ENCODE peak calls at places on chromosomes 13 and 19, in four cellular contexts. M is heart left ventricle; R is effector memory CD4-positive, alpha-beta T cell; Q is neural progenitor cell. X is an unnamed sample. For H3K27me3, the result is how much of the 10 kb centered on the place peaks cover.

GRCh38 chr19:14434157-14434501 is 1.0 kb downstream of the PKN1 start:
- DNase-seq in Q (no peak), R (peak), M (no peak), X (no peak)

GRCh38 chr19:33214621-33215020 is 11.0 kb downstream of the SLC7A10 start:
- DNase-seq in R (no peak), Q (peak), M (no peak), X (no peak)

GRCh38 chr19:39736088-39736487 is 1.7 kb downstream of the CLC start:
- DNase-seq in Q (no peak), R (no peak), M (no peak), X (no peak)

GRCh38 chr13:113393226-113393571 is 29.3 kb upstream of the GRTP1 start:
- DNase-seq in Q (no peak), R (no peak), M (no peak), X (no peak)

GRCh38 chr19:43467730-43468129 is 2.3 kb upstream of the LYPD3 start:
- DNase-seq in R (no peak), M (no peak), Q (no peak), X (no peak)

GRCh38 chr19:8638078-8638619 is 7.7 kb downstream of the NFILZ start:
- DNase-seq in Q (no peak), M (peak), R (no peak), X (no peak)

GRCh38 chr19:49677901-49678674 is 1.0 kb downstream of the PRMT1 start:
- DNase-seq in M (peak), Q (peak), R (peak), X (peak)

GRCh38 chr19:5969476-5969875 is 8.5 kb downstream of the RANBP3 start:
- DNase-seq in Q (no peak), R (no peak), M (no peak), X (no peak)

GRCh38 chr13:59337070-59337469 is 826.7 kb downstream of the DIAPH3 start:
- DNase-seq in Q (no peak), M (peak), R (no peak), X (no peak)

GRCh38 chr13:62837895-62838294 is 1422.2 kb upstream of the PCDH20 start:
- DNase-seq in Q (no peak), M (no peak), R (no peak), X (no peak)

GRCh38 chr13:39102981-39103490 is 64.8 kb downstream of the NHLRC3 start:
- DNase-seq in R (no peak), M (no peak), Q (no peak), X (no peak)

GRCh38 chr19:40717880-40718773 is 1.2 kb downstream of the ITPKC start:
- DNase-seq in R (no peak), M (no peak), Q (peak), X (no peak)

GRCh38 chr13:40993987-40994386 is 25.1 kb downstream of the ELF1 start:
- DNase-seq in M (no peak), Q (no peak), R (no peak), X (no peak)

GRCh38 chr13:44908266-44908665 is 81.0 kb downstream of the NUFIP1 start:
- DNase-seq in Q (no peak), M (no peak), R (no peak), X (no peak)

GRCh38 chr19:5694952-5695648 is 5.0 kb downstream of the RPL36 start:
- DNase-seq in Q (no peak), M (no peak), R (no peak), X (no peak)

GRCh38 chr19:4847190-4847973 is 15.9 kb upstream of the TICAM1 start:
- DNase-seq in R (no peak), Q (no peak), M (no peak), X (no peak)

GRCh38 chr13:85091835-85092234 is 707.4 kb downstream of the SLITRK6 start:
- DNase-seq in M (no peak), Q (no peak), R (no peak), X (no peak)

GRCh38 chr19:14459703-14460102 is 15.5 kb downstream of the PTGER1 start:
- DNase-seq in M (no peak), R (no peak), Q (no peak), X (no peak)

GRCh38 chr13:110287031-110287828 is 19.7 kb downstream of the COL4A1 start:
- DNase-seq in Q (no peak), M (no peak), R (no peak), X (no peak)

GRCh38 chr19:3346677-3347353 is 19.6 kb upstream of the NFIC start:
- DNase-seq in R (no peak), Q (no peak), M (peak), X (no peak)

DNA sequence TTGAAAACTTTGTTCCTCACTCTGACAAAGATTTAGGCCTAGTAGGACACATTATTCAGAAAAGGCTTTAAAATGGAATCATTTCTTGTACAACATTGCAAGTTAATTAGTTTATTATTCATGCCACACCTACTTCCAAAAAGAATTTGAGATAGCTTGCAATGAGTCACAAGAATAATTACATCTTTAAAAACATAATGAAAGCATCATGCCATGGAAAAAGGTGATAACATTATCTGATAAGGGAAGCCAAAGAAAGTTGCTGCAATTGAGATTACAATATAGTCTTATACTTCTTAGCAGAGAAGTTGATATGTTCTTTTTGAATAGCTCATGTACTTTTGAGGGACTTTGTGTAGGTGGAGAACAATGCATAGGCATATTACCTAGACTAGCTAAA is 474.3 kb downstream of the KLF5 start:
- DNase-seq in M (no peak), R (no peak), Q (no peak), X (no peak)
- H3K27ac ChIP-seq in M (no peak), R (no peak), Q (no peak), X (no peak)

DNA sequence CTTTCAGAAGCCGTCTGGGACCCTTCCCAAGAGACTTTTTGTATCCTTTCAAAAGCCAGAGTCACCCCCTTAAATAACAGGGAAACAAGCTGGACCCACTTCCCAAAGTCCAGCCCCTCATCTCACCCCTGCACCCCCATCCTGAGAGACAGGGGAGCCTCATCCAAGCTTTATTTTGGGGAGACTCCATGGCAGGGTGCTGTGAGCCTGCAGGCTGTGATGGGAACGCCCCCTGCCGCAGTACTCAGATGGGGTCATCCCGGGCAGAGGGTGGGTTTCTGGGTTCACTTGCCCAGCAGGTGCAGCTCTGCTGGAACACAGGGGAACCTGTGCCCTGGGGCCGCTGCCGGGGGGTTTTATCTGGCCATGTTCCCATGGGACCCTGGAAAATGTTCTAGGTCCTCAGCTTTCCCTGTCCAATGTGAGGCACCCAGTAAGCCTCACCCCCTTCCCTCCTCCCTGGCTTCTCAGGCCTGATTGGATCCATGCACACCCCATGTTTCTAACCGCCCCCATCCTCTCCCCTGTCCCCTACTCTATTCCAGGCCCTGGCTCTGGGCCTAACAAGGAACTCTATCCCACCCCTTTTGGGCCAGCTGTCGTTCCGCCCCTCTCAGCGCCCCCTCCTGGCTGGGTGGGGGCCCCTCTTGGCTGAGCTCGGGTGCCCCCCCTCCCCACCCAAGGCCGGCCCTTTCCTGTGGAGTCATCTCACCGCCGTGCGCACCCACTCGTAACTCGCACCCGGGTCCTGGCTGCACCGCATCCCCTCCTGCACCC is 1.0 kb downstream of the HIF3A start:
- DNase-seq in Q (peak), R (no peak), M (peak), X (no peak)
- H3K27me3 ChIP-seq in Q (under half), R (under half), M (under half), X (under half)

GRCh38 chr19:29418106-29418684 is 107.6 kb upstream of the VSTM2B start:
- DNase-seq in Q (peak), M (no peak), R (no peak), X (no peak)
- H3K4me3 ChIP-seq in Q (no peak), M (no peak), R (no peak), X (no peak)

GRCh38 chr19:10189631-10190425 is 4.9 kb downstream of the DNMT1 start:
- DNase-seq in R (no peak), Q (no peak), M (no peak), X (no peak)
- H3K27ac ChIP-seq in R (no peak), Q (no peak), M (no peak), X (no peak)

GRCh38 chr13:18628428-18628827 is 553.2 kb downstream of the TUBA3C start:
- DNase-seq in R (no peak), M (no peak), Q (no peak), X (no peak)
- H3K27me3 ChIP-seq in R (under half), M (under half), Q (under half), X (under half)

GRCh38 chr13:57212989-57213388 is 46.0 kb downstream of the PRR20E start:
- DNase-seq in Q (no peak), M (no peak), R (no peak), X (no peak)
- H3K4me3 ChIP-seq in Q (no peak), M (no peak), R (no peak), X (no peak)